ENCODE peak calls at places on chromosomes 2 and 18, in seven cellular contexts. O is A549, M is neuronal stem cell, Y is IMR-90, G is RWPE2, N is SJSA1, S is aorta. R is an unnamed sample.

GRCh38 chr2:217729426-217730058 is 273.3 kb downstream of the TNS1 start:
- DNase-seq in Y (peak; percentile 13), S (no peak), G (no peak), M (no peak), O (no peak), N (no peak), R (no peak)

GRCh38 chr2:186911551-186912085 is 62.6 kb upstream of the ZSWIM2 start:
- DNase-seq in O (no peak), S (no peak), M (no peak), G (no peak), N (no peak), Y (no peak), R (no peak)

GRCh38 chr2:157820202-157820601 is 55.9 kb downstream of the ACVR1 start:
- DNase-seq in M (no peak), O (no peak), N (no peak), S (peak; percentile 50), G (no peak), Y (no peak), R (no peak)

GRCh38 chr2:189608799-189609422 is 28.3 kb upstream of the SLC40A1 start:
- DNase-seq in O (no peak), G (no peak), Y (peak; percentile 63), M (no peak), N (peak; percentile 42), S (no peak), R (no peak)

GRCh38 chr2:144426981-144427479 is 92.9 kb downstream of the ZEB2 start:
- DNase-seq in Y (peak; percentile 89), N (peak; percentile 92), M (no peak), G (no peak), O (no peak), S (no peak), R (no peak)

GRCh38 chr2:104344985-104345384 is 508.9 kb upstream of the POU3F3 start:
- DNase-seq in N (no peak), S (no peak), Y (no peak), O (no peak), M (no peak), G (no peak), R (no peak)

GRCh38 chr18:10565835-10566234 is 40.0 kb downstream of the NAPG start:
- DNase-seq in M (no peak), S (no peak), G (no peak), Y (no peak), O (no peak), N (no peak), R (no peak)

GRCh38 chr2:184654945-184655344 is 56.6 kb downstream of the ZNF804A start:
- DNase-seq in N (peak; percentile 76), M (no peak), Y (peak; percentile 84), G (no peak), O (no peak), S (no peak), R (no peak)

GRCh38 chr2:184765048-184765881 is 166.9 kb downstream of the ZNF804A start:
- DNase-seq in O (no peak), N (no peak), M (no peak), G (no peak), S (no peak), Y (no peak), R (no peak)

GRCh38 chr18:44852818-44853217 is 172.1 kb downstream of the SETBP1 start:
- DNase-seq in S (no peak), N (no peak), Y (peak; percentile 1), M (no peak), G (no peak), O (no peak), R (no peak)

GRCh38 chr2:175309799-175310198 is 128.3 kb upstream of the ATP5MC3 start:
- DNase-seq in N (peak; percentile 4), G (no peak), M (no peak), O (peak; percentile 22), Y (peak; percentile 10), S (no peak), R (no peak)

GRCh38 chr2:12442627-12442928 is 274.2 kb upstream of the TRIB2 start:
- DNase-seq in M (no peak), O (no peak), G (no peak), Y (peak; percentile 73), N (peak; percentile 85), S (no peak), R (no peak)

GRCh38 chr18:42533010-42533409 is 578.0 kb downstream of the PIK3C3 start:
- DNase-seq in S (no peak), M (no peak), Y (no peak), G (no peak), O (no peak), N (no peak), R (no peak)

GRCh38 chr2:63023444-63023843 is 27.2 kb upstream of the OTX1 start:
- DNase-seq in M (no peak), S (no peak), N (peak; percentile 6), O (peak; percentile 37), Y (peak; percentile 40), G (no peak), R (no peak)

GRCh38 chr2:190468814-190469569 is 60.8 kb downstream of the MFSD6 start:
- DNase-seq in G (no peak), O (peak; percentile 39), N (peak; percentile 95), M (no peak), Y (peak; percentile 99), S (peak; percentile 70), R (no peak)

GRCh38 chr2:142876423-142876822 is 1.0 kb upstream of the KYNU start:
- DNase-seq in O (no peak), N (no peak), Y (peak; percentile 34), G (no peak), M (no peak), S (no peak), R (no peak)

GRCh38 chr2:203584784-203585183 is 49.7 kb upstream of the RAPH1 start:
- DNase-seq in G (no peak), Y (no peak), S (no peak), N (no peak), O (no peak), M (no peak), R (no peak)

GRCh38 chr2:15976334-15976733 is 36.0 kb downstream of the MYCN start:
- DNase-seq in G (no peak), N (no peak), Y (no peak), M (no peak), O (no peak), S (no peak), R (no peak)
- H3K27ac ChIP-seq in G (no peak overlapping the region), N (no peak overlapping the region), Y (no peak overlapping the region), M (no peak overlapping the region), O (no peak overlapping the region), S (no peak overlapping the region), R (no peak overlapping the region)

GRCh38 chr2:23637011-23637778 is 252.2 kb downstream of the KLHL29 start:
- DNase-seq in S (peak; percentile 66), Y (peak; percentile 78), G (no peak), M (no peak), N (no peak), O (no peak), R (no peak)

GRCh38 chr2:23635666-23636340 is 250.8 kb downstream of the KLHL29 start:
- DNase-seq in Y (no peak), M (no peak), N (no peak), G (no peak), O (no peak), S (no peak), R (no peak)

GRCh38 chr2:23633966-23634365 is 249.0 kb downstream of the KLHL29 start:
- DNase-seq in G (no peak), S (peak; percentile 15), Y (no peak), M (no peak), O (no peak), N (no peak), R (no peak)

GRCh38 chr2:23639406-23639982 is 254.5 kb downstream of the KLHL29 start:
- DNase-seq in O (no peak), G (no peak), N (no peak), Y (no peak), S (no peak), M (no peak), R (no peak)

GRCh38 chr2:23636412-23636811 is 251.4 kb downstream of the KLHL29 start:
- DNase-seq in S (no peak), G (no peak), Y (peak; percentile 27), O (peak; percentile 23), N (no peak), M (no peak), R (no peak)
- H3K27ac ChIP-seq in S (no peak overlapping the region), G (no peak overlapping the region), Y (no peak overlapping the region), O (no peak overlapping the region), N (no peak overlapping the region), M (peak overlapping the region; percentile 77), R (no peak overlapping the region)

DNA sequence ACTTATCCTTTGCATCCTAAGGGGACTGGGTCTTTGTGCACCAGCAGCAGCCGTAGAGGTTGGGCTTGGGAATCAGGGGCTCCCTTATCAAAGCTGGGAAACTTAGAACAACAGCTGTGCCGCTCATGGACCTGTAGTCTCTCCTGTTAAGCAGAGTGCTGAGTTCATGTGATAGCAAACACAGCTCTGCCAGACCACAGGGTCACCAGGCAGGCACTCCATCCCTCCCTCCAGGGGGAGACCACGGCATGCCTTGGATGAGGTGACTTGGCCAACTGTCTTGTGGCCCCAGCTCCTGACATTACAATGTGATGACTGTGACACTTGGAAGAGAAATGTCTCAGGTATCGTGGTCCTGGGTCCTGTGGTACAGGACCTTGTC is 60.0 kb downstream of the DGKD start:
- DNase-seq in G (no peak), M (no peak), N (no peak), S (no peak), Y (peak; percentile 32), O (no peak), R (no peak)
- H3K27ac ChIP-seq in G (peak overlapping the region; percentile 98), M (no peak overlapping the region), N (peak overlapping the region; percentile 73), S (peak overlapping the region; percentile 100), Y (peak overlapping the region; percentile 29), O (peak overlapping the region; percentile 95), R (peak overlapping the region; percentile 38)

DNA sequence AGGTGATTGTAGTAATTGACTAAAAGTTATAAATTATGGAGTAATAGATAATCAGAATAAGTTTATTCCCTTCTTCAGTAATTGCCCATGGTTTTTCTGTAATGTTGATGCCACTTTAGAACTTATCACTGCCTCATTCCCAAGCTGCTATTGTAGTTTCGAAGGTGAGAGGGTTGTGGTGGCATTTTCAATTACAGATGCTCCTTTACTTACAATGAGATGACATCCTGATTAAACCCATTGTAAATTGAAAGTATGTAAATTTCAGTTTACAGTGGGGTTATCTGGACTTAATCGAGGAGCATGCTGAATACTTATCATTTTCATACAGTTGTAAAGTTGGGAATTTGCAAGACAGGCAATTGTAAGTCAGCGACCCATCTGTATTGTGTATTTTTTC is 2.9 kb downstream of the NDUFV2 start:
- DNase-seq in G (no peak), Y (no peak), O (no peak), N (no peak), S (no peak), M (no peak), R (no peak)
- H3K27ac ChIP-seq in G (no peak overlapping the region), Y (peak overlapping the region; percentile 41), O (no peak overlapping the region), N (no peak overlapping the region), S (no peak overlapping the region), M (no peak overlapping the region), R (peak overlapping the region; percentile 36)

GRCh38 chr2:237048595-237048994 is 37.1 kb upstream of the COPS8 start:
- DNase-seq in O (no peak), M (no peak), G (no peak), N (no peak), Y (no peak), S (no peak), R (no peak)
- H3K27ac ChIP-seq in O (no peak overlapping the region), M (no peak overlapping the region), G (no peak overlapping the region), N (no peak overlapping the region), Y (no peak overlapping the region), S (no peak overlapping the region), R (no peak overlapping the region)

GRCh38 chr18:7458873-7459272 is 108.2 kb upstream of the PTPRM start:
- DNase-seq in S (no peak), M (no peak), Y (no peak), O (no peak), N (no peak), G (no peak), R (no peak)
- H3K27ac ChIP-seq in S (no peak overlapping the region), M (no peak overlapping the region), Y (no peak overlapping the region), O (no peak overlapping the region), N (no peak overlapping the region), G (no peak overlapping the region), R (no peak overlapping the region)